ENCODE peak calls at places on chromosomes 2 and 18, in eight cellular contexts. P, R, T, X, M, D, F and B are unnamed samples.

GRCh38 chr18:5538541-5538940 is 5.3 kb downstream of the EPB41L3 start:
- DNase-seq in P (no peak), R (no peak), T (no peak), X (no peak), M (no peak), D (no peak), F (no peak), B (no peak)

GRCh38 chr2:134924912-134925311 is 6.3 kb downstream of the CCNT2 start:
- DNase-seq in P (no peak), R (no peak), T (no peak), X (no peak), M (no peak), D (no peak), F (no peak), B (no peak)

GRCh38 chr2:117979911-117980341 is 33.9 kb downstream of the CCDC93 start:
- DNase-seq in P (no peak), R (no peak), T (no peak), X (no peak), M (no peak), D (peak; percentile 66), F (no peak), B (no peak)

GRCh38 chr2:86747708-86748627 is 27.9 kb downstream of the RMND5A start:
- DNase-seq in P (peak; percentile 93), R (no peak), T (peak; percentile 41), X (peak; percentile 85), M (peak; percentile 70), D (peak; percentile 87), F (peak; percentile 57), B (peak; percentile 59)

GRCh38 chr18:22601481-22601880 is 183.8 kb upstream of the CTAGE1 start:
- DNase-seq in P (peak; percentile 86), R (no peak), T (no peak), X (no peak), M (no peak), D (no peak), F (no peak), B (no peak)

GRCh38 chr2:203689424-203690109 is 16.9 kb upstream of the CD28 start:
- DNase-seq in P (no peak), R (no peak), T (no peak), X (no peak), M (no peak), D (no peak), F (peak; percentile 45), B (no peak)

GRCh38 chr2:119155633-119156032 is 2.9 kb downstream of the C1QL2 start:
- DNase-seq in P (no peak), R (no peak), T (no peak), X (no peak), M (no peak), D (no peak), F (no peak), B (no peak)

GRCh38 chr2:75729861-75730260 is 19.1 kb upstream of the GCFC2 start:
- DNase-seq in P (peak; percentile 6), R (no peak), T (no peak), X (no peak), M (peak; percentile 22), D (peak; percentile 23), F (peak; percentile 24), B (no peak)

GRCh38 chr2:191321861-191322662 is 76.9 kb downstream of the MYO1B start:
- DNase-seq in P (peak; percentile 56), R (no peak), T (no peak), X (peak; percentile 92), M (peak; percentile 48), D (peak; percentile 62), F (peak; percentile 41), B (no peak)

GRCh38 chr18:13232971-13233565 is 14.5 kb downstream of the LDLRAD4 start:
- DNase-seq in P (no peak), R (no peak), T (no peak), X (no peak), M (no peak), D (no peak), F (no peak), B (no peak)

GRCh38 chr2:72136349-72136748 is 11.3 kb downstream of the CYP26B1 start:
- DNase-seq in P (no peak), R (no peak), T (no peak), X (no peak), M (no peak), D (no peak), F (no peak), B (no peak)

GRCh38 chr2:70946832-70947442 is 11.2 kb downstream of the ATP6V1B1 start:
- DNase-seq in P (peak; percentile 52), R (peak; percentile 20), T (no peak), X (peak; percentile 61), M (peak; percentile 73), D (peak; percentile 70), F (peak; percentile 53), B (no peak)

GRCh38 chr2:230269715-230270114 is 44.2 kb downstream of the SP140 start:
- DNase-seq in P (no peak), R (no peak), T (no peak), X (no peak), M (no peak), D (no peak), F (peak; percentile 56), B (no peak)

GRCh38 chr2:121334581-121335293 is 49.7 kb upstream of the TFCP2L1 start:
- DNase-seq in P (no peak), R (no peak), T (no peak), X (no peak), M (no peak), D (no peak), F (no peak), B (no peak)

GRCh38 chr2:219914577-219914976 is 287.1 kb downstream of the SLC4A3 start:
- DNase-seq in P (no peak), R (no peak), T (no peak), X (no peak), M (no peak), D (no peak), F (no peak), B (no peak)

GRCh38 chr2:85400951-85401805 is 9.0 kb downstream of the CAPG start:
- DNase-seq in P (no peak), R (no peak), T (no peak), X (no peak), M (no peak), D (no peak), F (no peak), B (no peak)

GRCh38 chr2:7430421-7430868 is 513.2 kb downstream of the RNF144A start:
- DNase-seq in P (no peak), R (no peak), T (no peak), X (no peak), M (no peak), D (no peak), F (no peak), B (no peak)

GRCh38 chr2:42458396-42458795 is 35.4 kb downstream of the KCNG3 start:
- DNase-seq in P (no peak), R (no peak), T (no peak), X (no peak), M (no peak), D (no peak), F (no peak), B (no peak)

GRCh38 chr2:42456126-42456839 is 37.5 kb downstream of the KCNG3 start:
- DNase-seq in P (no peak), R (no peak), T (no peak), X (no peak), M (peak; percentile 29), D (no peak), F (no peak), B (no peak)

GRCh38 chr2:42459296-42459695 is 34.5 kb downstream of the KCNG3 start:
- DNase-seq in P (no peak), R (no peak), T (no peak), X (no peak), M (no peak), D (no peak), F (no peak), B (no peak)

GRCh38 chr2:42452545-42452944 is 41.2 kb downstream of the KCNG3 start:
- DNase-seq in P (no peak), R (no peak), T (no peak), X (no peak), M (no peak), D (no peak), F (no peak), B (no peak)

DNA sequence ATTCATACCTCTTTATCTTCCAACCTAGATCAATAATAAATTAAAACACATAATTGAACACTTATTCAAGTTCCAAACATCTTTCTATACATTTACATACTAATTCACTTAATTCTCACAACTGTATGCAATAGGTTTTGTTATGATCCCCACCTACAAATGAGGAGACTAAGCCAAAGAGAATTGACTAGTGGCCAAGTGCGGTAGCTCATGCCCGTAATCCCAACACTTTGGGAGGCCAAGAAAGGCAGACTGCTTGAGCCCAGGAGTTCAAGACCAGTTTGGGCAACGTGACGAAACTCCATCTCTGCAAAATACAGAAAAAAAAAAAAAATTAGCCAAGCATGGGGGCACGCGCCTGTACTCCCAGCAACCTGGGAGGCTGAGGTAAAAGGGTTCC is 36.8 kb downstream of the KCNG3 start:
- DNase-seq in P (no peak), R (no peak), T (no peak), X (no peak), M (no peak), D (no peak), F (peak; percentile 8), B (no peak)
- TF ChIP-seq CTCF in P (no peak), R (no peak), T (no peak), X (no peak), M (no peak), D (no peak), F (peak; percentile 16), B (no peak)

DNA sequence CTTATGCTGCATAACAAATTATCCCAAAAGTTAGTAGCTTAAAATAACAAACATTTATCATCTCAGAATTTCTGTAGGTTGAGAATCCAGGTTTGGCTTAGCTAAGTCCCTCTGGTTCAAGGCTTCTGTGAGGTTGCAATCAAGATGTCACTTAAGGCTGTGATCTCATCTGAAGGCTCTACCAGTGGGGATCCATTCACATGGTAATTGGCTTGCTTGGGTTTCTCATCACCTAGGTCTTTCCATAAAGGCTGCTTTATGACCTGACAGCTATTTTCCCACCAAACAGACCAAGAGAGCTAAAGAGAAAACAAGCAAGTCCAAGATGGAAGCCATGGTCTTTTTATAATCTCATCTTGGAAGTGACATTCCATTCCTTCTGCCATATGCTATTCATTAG is 137.3 kb downstream of the DTNA start:
- DNase-seq in P (no peak), R (no peak), T (no peak), X (no peak), M (no peak), D (no peak), F (no peak), B (no peak)
- TF ChIP-seq CTCF in P (no peak), R (no peak), T (no peak), X (no peak), M (no peak), D (no peak), F (no peak), B (no peak)

GRCh38 chr2:113720167-113720566 is 36.3 kb downstream of the SLC35F5 start:
- DNase-seq in P (peak; percentile 20), R (no peak), T (no peak), X (peak; percentile 25), M (peak; percentile 13), D (peak; percentile 37), F (no peak), B (no peak)
- TF ChIP-seq CTCF in P (peak; percentile 62), R (no peak), T (no peak), X (peak; percentile 52), M (no peak), D (peak; percentile 50), F (no peak), B (peak; percentile 32)

DNA sequence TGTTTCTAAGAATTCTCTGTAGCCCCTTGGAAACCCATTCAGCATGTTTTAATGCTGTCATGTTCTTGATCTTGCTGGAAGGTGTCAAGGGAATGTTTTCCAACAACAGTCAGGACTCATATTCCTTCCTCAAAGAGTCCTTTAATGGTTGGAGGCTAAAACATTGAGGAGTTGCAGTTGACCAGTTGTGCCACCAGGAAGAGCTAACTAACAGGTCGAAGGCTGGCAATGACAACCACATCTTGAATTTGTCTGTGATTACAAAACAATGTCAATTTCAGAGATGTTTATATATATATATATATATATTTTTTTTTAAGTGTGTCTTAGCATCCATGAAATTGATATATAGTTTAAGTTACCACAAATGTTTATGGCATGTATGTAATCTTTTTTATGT is 151.5 kb downstream of the INO80D start:
- DNase-seq in P (no peak), R (no peak), T (no peak), X (peak; percentile 12), M (peak; percentile 17), D (peak; percentile 9), F (no peak), B (no peak)
- TF ChIP-seq CTCF in P (peak; percentile 21), R (no peak), T (no peak), X (no peak), M (no peak), D (peak; percentile 19), F (no peak), B (no peak)